ENCODE peak calls at places on chromosome 18, in four cellular contexts. K is GOT3, L is fibroblast of the conjunctiva, X is body of pancreas. B is an unnamed sample.

GRCh38 chr18:31503011-31503410 is 5.0 kb downstream of the DSG2 start:
- DNase-seq in K (no peak), L (no peak), X (no peak), B (no peak)

GRCh38 chr18:51273435-51273834 is 76.0 kb upstream of the MEX3C start:
- DNase-seq in X (no peak), K (no peak), L (no peak), B (no peak)

GRCh38 chr18:9184998-9185613 is 48.5 kb downstream of the ANKRD12 start:
- DNase-seq in L (no peak), X (no peak), K (no peak), B (no peak)

GRCh38 chr18:7000484-7001096 is 117.0 kb downstream of the LAMA1 start:
- DNase-seq in L (peak), K (no peak), X (peak), B (no peak)

GRCh38 chr18:45343365-45343764 is 271.9 kb upstream of the SLC14A2 start:
- DNase-seq in L (no peak), X (no peak), K (no peak), B (no peak)

GRCh38 chr18:77203071-77203470 is 46.6 kb upstream of the GALR1 start:
- DNase-seq in X (no peak), K (no peak), L (no peak), B (no peak)

GRCh38 chr18:63540131-63540530 is 2.0 kb upstream of the SERPINB12 start:
- DNase-seq in L (no peak), X (no peak), K (no peak), B (no peak)

GRCh38 chr18:10036479-10036878 is 122.7 kb downstream of the VAPA start:
- DNase-seq in X (no peak), L (no peak), K (no peak), B (no peak)

GRCh38 chr18:55214534-55214933 is 255.3 kb upstream of the CCDC68 start:
- DNase-seq in L (no peak), X (no peak), K (no peak), B (no peak)

GRCh38 chr18:24677011-24677410 is 216.6 kb downstream of the HRH4 start:
- DNase-seq in L (no peak), X (no peak), K (no peak), B (no peak)

GRCh38 chr18:49023281-49023937 is 72.6 kb upstream of the SMAD7 start:
- DNase-seq in K (no peak), L (no peak), X (no peak), B (no peak)

GRCh38 chr18:11849845-11850747 is 1.1 kb upstream of the CHMP1B start:
- DNase-seq in X (peak), K (no peak), L (peak), B (peak)

GRCh38 chr18:48824231-48824970 is 126.4 kb downstream of the SMAD7 start:
- DNase-seq in K (no peak), L (no peak), X (no peak), B (peak)

GRCh38 chr18:59877366-59877765 is 22.4 kb upstream of the PMAIP1 start:
- DNase-seq in X (no peak), L (no peak), K (no peak), B (no peak)

GRCh38 chr18:55452123-55452611 is 135.8 kb downstream of the TCF4 start:
- DNase-seq in L (no peak), K (no peak), X (no peak), B (peak)

GRCh38 chr18:79382681-79383387 is 12.9 kb upstream of the NFATC1 start:
- DNase-seq in K (no peak), X (no peak), L (no peak), B (no peak)

GRCh38 chr18:45522371-45522770 is 92.9 kb upstream of the SLC14A2 start:
- DNase-seq in X (no peak), L (no peak), K (no peak), B (no peak)

GRCh38 chr18:50439460-50440015 is 64.7 kb downstream of the SKA1 start:
- DNase-seq in X (no peak), L (no peak), K (no peak), B (no peak)

GRCh38 chr18:74869904-74870863 is 272.5 kb downstream of the ZNF407 start:
- DNase-seq in K (no peak), X (no peak), L (no peak), B (no peak)

GRCh38 chr18:35658112-35658511 is 76.6 kb downstream of the GALNT1 start:
- DNase-seq in L (no peak), K (no peak), X (no peak), B (no peak)

GRCh38 chr18:23200751-23201150 is 65.5 kb downstream of the CABLES1 start:
- DNase-seq in X (no peak), L (no peak), K (no peak), B (no peak)

GRCh38 chr18:10368456-10369453 is 85.7 kb upstream of the APCDD1 start:
- DNase-seq in K (no peak), L (no peak), X (no peak), B (no peak)

GRCh38 chr18:31484461-31484860 is 13.5 kb upstream of the DSG2 start:
- DNase-seq in L (no peak), X (no peak), K (no peak), B (no peak)